ENCODE peak calls at places on chromosome X, in four cellular contexts. M is CD8-positive, alpha-beta memory T cell; I is body of pancreas; K is pancreas. E is an unnamed sample.

GRCh38 chrX:133415276-133416105 is at the start of gene GPC4:
- DNase-seq in M (no peak), I (peak; percentile 85), K (peak; percentile 84), E (peak; percentile 11)

GRCh38 chrX:7614616-7615015 is 228.4 kb upstream of the VCX start:
- DNase-seq in M (no peak), I (no peak), K (no peak), E (no peak)

GRCh38 chrX:15366507-15367352 is 17.5 kb downstream of the VEGFD start:
- DNase-seq in M (no peak), I (no peak), K (no peak), E (no peak)

GRCh38 chrX:50609796-50610195 is 139.2 kb upstream of the DGKK start:
- DNase-seq in M (no peak), I (no peak), K (no peak), E (no peak)

GRCh38 chrX:119919835-119920585 is 23.5 kb downstream of the NKAP start:
- DNase-seq in M (no peak), I (no peak), K (no peak), E (no peak)

GRCh38 chrX:30990361-30990760 is 81.5 kb downstream of the FTHL17 start:
- DNase-seq in M (no peak), I (no peak), K (no peak), E (no peak)

GRCh38 chrX:36640232-36640631 is 367.9 kb upstream of the FAM47C start:
- DNase-seq in M (no peak), I (no peak), K (no peak), E (no peak)

GRCh38 chrX:48695925-48696300 is 621 bp upstream of the SUV39H1 start:
- DNase-seq in M (no peak), I (no peak), K (no peak), E (no peak)

GRCh38 chrX:71911023-71911730 is 532 bp downstream of the NHSL2 start:
- DNase-seq in M (peak; percentile 32), I (peak; percentile 13), K (no peak), E (no peak)

GRCh38 chrX:153687121-153688039 is at the start of gene SLC6A8:
- DNase-seq in M (no peak), I (peak; percentile 74), K (peak; percentile 69), E (no peak)

GRCh38 chrX:21952624-21953023 is 12.1 kb downstream of the SMS start:
- DNase-seq in M (no peak), I (no peak), K (no peak), E (no peak)

GRCh38 chrX:40867352-40867751 is 132.0 kb upstream of the MED14 start:
- DNase-seq in M (no peak), I (peak; percentile 25), K (peak; percentile 22), E (no peak)

GRCh38 chrX:118839334-118839958 is 15.8 kb downstream of the ZCCHC12 start:
- DNase-seq in M (peak; percentile 29), I (peak; percentile 72), K (peak; percentile 56), E (no peak)

GRCh38 chrX:54695231-54695630 is 102.8 kb downstream of the ITIH6 start:
- DNase-seq in M (no peak), I (no peak), K (no peak), E (no peak)

GRCh38 chrX:120680090-120680489 is 50.2 kb upstream of the C1GALT1C1 start:
- DNase-seq in M (no peak), I (no peak), K (no peak), E (no peak)

GRCh38 chrX:39995457-39995856 is 102.3 kb downstream of the BCOR start:
- DNase-seq in M (no peak), I (no peak), K (no peak), E (no peak)

GRCh38 chrX:136856527-136856926 is 24.0 kb downstream of the RBMX start:
- DNase-seq in M (no peak), I (no peak), K (no peak), E (no peak)

GRCh38 chrX:1212532-1212931 is at the start of gene CRLF2:
- DNase-seq in M (no peak), I (no peak), K (no peak), E (no peak)

GRCh38 chrX:21656587-21657317 is 1.4 kb downstream of the KLHL34 start:
- DNase-seq in M (no peak), I (no peak), K (no peak), E (no peak)

GRCh38 chrX:135931644-135932487 is 38.4 kb downstream of the SAGE1 start:
- DNase-seq in M (peak; percentile 21), I (peak; percentile 46), K (peak; percentile 11), E (peak; percentile 1)

GRCh38 chrX:38189431-38190128 is 31.1 kb downstream of the SRPX start:
- DNase-seq in M (no peak), I (no peak), K (no peak), E (no peak)

GRCh38 chrX:38929966-38930421 is 128.7 kb downstream of the MID1IP1 start:
- DNase-seq in M (no peak), I (no peak), K (peak; percentile 10), E (no peak)

GRCh38 chrX:123833387-123833786 is 26.5 kb upstream of the XIAP start:
- DNase-seq in M (peak; percentile 46), I (peak; percentile 59), K (peak; percentile 16), E (peak; percentile 30)

GRCh38 chrX:32530802-32531403 is 680.4 kb downstream of the DMD start:
- DNase-seq in M (no peak), I (peak; percentile 11), K (no peak), E (peak; percentile 1)

GRCh38 chrX:29478336-29479069 is 736.9 kb upstream of the MAGEB2 start:
- DNase-seq in M (no peak), I (peak; percentile 10), K (no peak), E (no peak)

GRCh38 chrX:109959356-109959871 is 43.5 kb upstream of the TMEM164 start:
- DNase-seq in M (no peak), I (no peak), K (no peak), E (no peak)

GRCh38 chrX:102155806-102156179 is at the start of gene BEX5:
- DNase-seq in M (peak; percentile 51), I (peak; percentile 76), K (peak; percentile 78), E (peak; percentile 3)

GRCh38 chrX:69496143-69496542 is 8.0 kb upstream of the NALF2 start:
- DNase-seq in M (no peak), I (no peak), K (no peak), E (no peak)

DNA sequence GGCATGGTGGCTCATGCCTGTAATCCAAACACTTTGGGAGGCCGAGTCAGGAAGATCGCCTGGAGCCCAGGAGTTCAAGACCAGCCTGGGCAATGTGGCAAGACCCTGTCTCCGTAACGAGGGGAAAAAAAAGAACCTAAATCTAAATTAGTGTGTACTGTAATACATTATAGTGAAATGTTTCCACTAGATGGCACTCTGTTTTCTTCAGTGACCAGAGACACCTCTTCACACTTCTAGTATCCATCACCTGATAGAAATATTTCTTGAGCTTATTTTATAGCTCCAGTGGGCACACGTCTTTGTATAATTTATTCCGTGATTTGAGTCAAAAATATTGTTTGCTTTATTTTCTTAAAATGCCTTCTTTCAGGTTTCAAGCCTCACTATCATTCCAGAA is 600.9 kb upstream of the DIPK2B start:
- DNase-seq in M (peak; percentile 20), I (no peak), K (no peak), E (no peak)
- H3K4me3 ChIP-seq in M (no peak overlapping the region), I (no peak overlapping the region), K (no peak overlapping the region), E (no peak overlapping the region)

GRCh38 chrX:20116087-20116574 is 576 bp downstream of the MAP7D2 start:
- DNase-seq in M (no peak), I (no peak), K (no peak), E (no peak)
- H3K4me3 ChIP-seq in M (no peak overlapping the region), I (no peak overlapping the region), K (no peak overlapping the region), E (no peak overlapping the region)

GRCh38 chrX:12972867-12973560 is 1.9 kb upstream of the TMSB4X start:
- DNase-seq in M (no peak), I (no peak), K (no peak), E (no peak)

GRCh38 chrX:12974217-12974796 is 603 bp upstream of the TMSB4X start:
- DNase-seq in M (no peak), I (peak; percentile 52), K (no peak), E (no peak)

GRCh38 chrX:12974797-12975669 is at the start of gene TMSB4X:
- DNase-seq in M (peak; percentile 83), I (peak; percentile 89), K (peak; percentile 79), E (no peak)

GRCh38 chrX:12972239-12972638 is 2.7 kb upstream of the TMSB4X start:
- DNase-seq in M (no peak), I (no peak), K (no peak), E (no peak)

DNA sequence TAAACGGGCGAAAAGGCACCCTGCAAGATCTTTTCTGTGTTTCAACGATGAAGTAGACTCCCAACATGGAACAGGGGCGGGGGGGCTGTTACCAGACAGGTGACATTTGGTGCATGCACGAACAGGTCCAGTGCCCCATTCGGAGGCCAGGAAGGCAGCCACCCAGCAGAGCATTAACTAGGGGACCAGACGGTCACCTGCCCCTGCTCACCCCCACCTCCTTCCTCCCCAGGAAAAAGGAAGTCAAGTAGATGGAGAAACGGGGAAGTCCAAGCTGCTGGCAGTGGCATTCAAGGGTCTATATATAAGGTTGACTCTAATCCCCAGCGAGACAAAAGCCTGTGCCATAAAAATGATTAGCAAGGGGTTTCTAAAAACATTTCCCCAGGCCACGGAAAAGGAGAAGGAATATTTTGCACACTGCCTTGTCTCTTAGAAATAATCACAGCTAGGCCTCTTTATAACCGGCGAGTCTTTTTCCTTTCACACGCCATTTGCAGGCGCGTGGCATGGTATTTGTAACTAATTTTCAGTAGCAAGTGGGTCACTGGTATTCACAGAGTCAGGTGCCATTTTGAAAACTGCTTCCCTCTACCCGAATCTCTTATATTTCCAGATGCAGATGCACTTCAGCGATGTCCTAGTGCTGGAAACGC is 1.2 kb upstream of the TMSB4X start:
- DNase-seq in M (peak; percentile 34), I (no peak), K (no peak), E (no peak)
- H3K4me3 ChIP-seq in M (peak overlapping the region; percentile 97), I (no peak overlapping the region), K (no peak overlapping the region), E (no peak overlapping the region)

GRCh38 chrX:70808942-70809940 is 99.3 kb downstream of the TEX11 start:
- DNase-seq in M (no peak), I (no peak), K (no peak), E (no peak)
- H3K4me3 ChIP-seq in M (no peak overlapping the region), I (no peak overlapping the region), K (no peak overlapping the region), E (no peak overlapping the region)